ENCODE peak calls at places on chromosomes 7 and 10, in seven cellular contexts. W is tibial nerve, Q is heart right ventricle, H is cardiac muscle cell, M is transverse colon, V is MM.1S, U is hepatocyte. A is an unnamed sample.

GRCh38 chr7:73668103-73668937 is 689 bp downstream of the VPS37D start:
- DNase-seq in M (no peak), Q (no peak), U (peak; percentile 44), H (peak; percentile 20), W (no peak), V (no peak), A (no peak)

GRCh38 chr10:51462076-51462779 is 237.2 kb downstream of the CSTF2T start:
- DNase-seq in W (no peak), H (no peak), Q (no peak), V (no peak), U (no peak), M (no peak), A (no peak)

GRCh38 chr7:37187179-37187578 is 261.5 kb downstream of the ELMO1 start:
- DNase-seq in Q (no peak), M (no peak), H (no peak), U (no peak), W (no peak), V (no peak), A (no peak)

GRCh38 chr7:72925546-72926120 is 738 bp downstream of the POM121 start:
- DNase-seq in W (no peak), V (no peak), Q (no peak), U (no peak), H (peak; percentile 46), M (no peak), A (no peak)

GRCh38 chr7:112938895-112939588 is 147.6 kb downstream of the GPR85 start:
- DNase-seq in H (peak; percentile 45), Q (peak; percentile 33), V (peak; percentile 50), M (peak; percentile 16), W (no peak), U (peak; percentile 76), A (peak; percentile 39)

GRCh38 chr10:77320852-77321496 is 316.6 kb downstream of the KCNMA1 start:
- DNase-seq in Q (no peak), V (no peak), W (no peak), U (no peak), H (peak; percentile 15), M (no peak), A (no peak)

GRCh38 chr10:102208311-102209035 is 17.6 kb upstream of the ELOVL3 start:
- DNase-seq in Q (no peak), H (peak; percentile 68), M (no peak), U (no peak), V (no peak), W (no peak), A (no peak)

GRCh38 chr7:94417261-94417660 is 22.6 kb downstream of the COL1A2 start:
- DNase-seq in M (no peak), W (no peak), Q (no peak), H (no peak), V (no peak), U (no peak), A (no peak)

GRCh38 chr10:73865459-73866442 is 8.6 kb downstream of the CAMK2G start:
- DNase-seq in V (peak; percentile 52), M (peak; percentile 61), Q (peak; percentile 42), H (no peak), W (no peak), U (no peak), A (peak; percentile 79)

GRCh38 chr7:48389977-48390376 is 218.7 kb downstream of the ABCA13 start:
- DNase-seq in W (no peak), Q (no peak), U (peak; percentile 24), M (no peak), H (peak; percentile 61), V (no peak), A (no peak)

GRCh38 chr7:143000648-143001047 is 26.3 kb downstream of the OR9A2 start:
- DNase-seq in U (no peak), Q (no peak), H (no peak), W (no peak), V (no peak), M (no peak), A (no peak)

GRCh38 chr7:148650232-148650858 is 48.4 kb upstream of the CUL1 start:
- DNase-seq in U (no peak), V (no peak), M (no peak), W (no peak), Q (no peak), H (peak; percentile 62), A (no peak)

GRCh38 chr10:93294004-93294403 is 188.1 kb downstream of the MYOF start:
- DNase-seq in W (no peak), U (no peak), M (no peak), H (no peak), V (no peak), Q (no peak), A (no peak)

GRCh38 chr7:38863609-38864291 is 45.2 kb downstream of the VPS41 start:
- DNase-seq in Q (no peak), V (no peak), M (no peak), W (no peak), H (no peak), U (peak; percentile 78), A (no peak)

GRCh38 chr7:56083150-56083785 is 9.5 kb downstream of the PHKG1 start:
- DNase-seq in Q (peak; percentile 54), W (no peak), H (no peak), U (no peak), M (no peak), V (no peak), A (peak; percentile 79)

GRCh38 chr7:140003913-140004382 is 58.8 kb downstream of the PARP12 start:
- DNase-seq in H (peak; percentile 81), U (peak; percentile 69), M (peak; percentile 19), W (no peak), V (peak; percentile 82), Q (no peak), A (no peak)

GRCh38 chr7:157224627-157225026 is 85.9 kb downstream of the UBE3C start:
- DNase-seq in Q (no peak), V (no peak), U (peak; percentile 43), W (no peak), M (no peak), H (peak; percentile 60), A (no peak)

GRCh38 chr7:157233677-157234076 is 95.0 kb downstream of the UBE3C start:
- DNase-seq in V (no peak), M (no peak), Q (no peak), H (peak; percentile 25), U (no peak), W (no peak), A (no peak)

GRCh38 chr7:157234271-157234670 is 95.5 kb downstream of the UBE3C start:
- DNase-seq in M (no peak), V (no peak), W (no peak), H (no peak), Q (no peak), U (no peak), A (no peak)

GRCh38 chr7:157228864-157229422 is 90.2 kb downstream of the UBE3C start:
- DNase-seq in M (no peak), W (no peak), V (peak; percentile 21), U (peak; percentile 19), Q (no peak), H (peak; percentile 36), A (no peak)
- TF ChIP-seq CTCF in M (no peak), W (no peak), V (peak; percentile 22), U (peak; percentile 29), Q (peak; percentile 21), H (peak; percentile 44), A (peak; percentile 19)

GRCh38 chr10:17381502-17382142 is 72.8 kb downstream of the ST8SIA6 start:
- DNase-seq in W (no peak), M (no peak), H (peak; percentile 47), V (no peak), U (no peak), Q (no peak), A (no peak)

GRCh38 chr10:17379151-17379690 is 75.2 kb downstream of the ST8SIA6 start:
- DNase-seq in U (no peak), Q (no peak), M (no peak), V (no peak), W (no peak), H (no peak), A (no peak)

GRCh38 chr10:17380016-17380415 is 74.4 kb downstream of the ST8SIA6 start:
- DNase-seq in M (no peak), U (no peak), V (no peak), Q (no peak), H (no peak), W (no peak), A (no peak)

GRCh38 chr10:17380888-17381287 is 73.5 kb downstream of the ST8SIA6 start:
- DNase-seq in W (no peak), Q (no peak), H (no peak), M (no peak), U (no peak), V (no peak), A (no peak)

DNA sequence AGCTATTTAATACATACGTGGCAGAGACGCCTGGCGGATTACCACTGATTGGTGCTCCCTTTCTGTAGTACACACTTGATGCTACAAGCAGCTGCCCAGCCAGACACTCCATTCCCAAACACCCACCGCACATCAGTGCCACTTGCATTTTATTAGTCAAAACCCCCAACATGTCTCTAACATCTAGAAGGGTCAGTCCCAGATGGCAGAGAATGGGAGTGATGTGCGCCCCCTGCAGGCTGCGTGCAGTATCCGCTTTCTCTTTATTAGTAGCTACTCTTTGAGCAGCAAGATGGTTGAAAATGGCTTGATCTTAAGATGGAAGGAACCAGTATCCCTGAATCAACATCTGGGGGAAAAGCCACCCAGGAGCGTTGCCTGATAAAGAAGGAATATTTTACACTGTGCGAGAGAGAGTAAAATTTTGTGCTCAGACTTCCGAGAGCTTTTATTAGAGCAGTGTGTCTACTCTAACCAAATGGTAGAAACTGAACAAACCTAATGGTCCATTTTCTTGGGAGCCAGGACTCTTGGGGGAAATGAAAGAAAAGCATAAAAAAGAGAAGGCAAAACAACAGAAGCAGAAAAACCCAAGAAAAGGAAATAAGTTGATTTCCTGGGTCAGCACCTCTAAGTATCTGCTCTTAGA is 78.3 kb downstream of the ST8SIA6 start:
- DNase-seq in H (peak; percentile 15), V (no peak), Q (no peak), U (no peak), M (no peak), W (no peak), A (no peak)
- TF ChIP-seq CTCF in H (peak; percentile 52), V (peak; percentile 53), Q (peak; percentile 27), U (peak; percentile 33), M (no peak), W (no peak), A (no peak)

GRCh38 chr7:133853706-133854276 is 273.3 kb upstream of the LRGUK start:
- DNase-seq in W (no peak), V (peak; percentile 94), M (peak; percentile 35), U (peak; percentile 31), H (peak; percentile 68), Q (no peak), A (no peak)

GRCh38 chr7:133858311-133858710 is 268.8 kb upstream of the LRGUK start:
- DNase-seq in U (no peak), Q (no peak), M (no peak), H (no peak), W (no peak), V (no peak), A (no peak)

GRCh38 chr7:133851416-133851815 is 275.7 kb upstream of the LRGUK start:
- DNase-seq in H (no peak), V (no peak), U (no peak), Q (no peak), W (no peak), M (no peak), A (no peak)

GRCh38 chr7:133857376-133858119 is 269.6 kb upstream of the LRGUK start:
- DNase-seq in W (no peak), M (no peak), V (no peak), U (no peak), Q (no peak), H (no peak), A (no peak)

GRCh38 chr7:133854739-133855138 is 272.4 kb upstream of the LRGUK start:
- DNase-seq in W (no peak), Q (no peak), V (peak; percentile 38), M (no peak), U (peak; percentile 59), H (peak; percentile 74), A (no peak)
- TF ChIP-seq CTCF in W (peak; percentile 19), Q (peak; percentile 34), V (peak; percentile 32), M (no peak), U (peak; percentile 58), H (peak; percentile 41), A (peak; percentile 29)

GRCh38 chr10:121975295-121976086 is 474 bp upstream of the NSMCE4A start:
- DNase-seq in Q (no peak), U (no peak), H (no peak), W (no peak), M (no peak), V (no peak), A (no peak)
- TF ChIP-seq CTCF in Q (peak; percentile 63), U (peak; percentile 70), H (no peak), W (peak; percentile 75), M (peak; percentile 28), V (peak; percentile 77), A (peak; percentile 76)

A was measured in heart left ventricle.